ENCODE peak calls at places on chromosomes 16 and 17, in five cellular contexts. H is HepG2, Z is H1, X is K562, N is GM12878. I is an unnamed sample.

GRCh38 chr17:38892620-38893019 is 22.8 kb downstream of the LASP1 start:
- DNase-seq in H (no peak), Z (no peak), X (no peak), N (no peak), I (no peak)

GRCh38 chr17:17151055-17151454 is 55.1 kb downstream of the PLD6 start:
- DNase-seq in H (no peak), Z (no peak), X (no peak), N (no peak), I (no peak)

GRCh38 chr17:82120148-82120547 is 22.1 kb upstream of the FASN start:
- DNase-seq in H (no peak), Z (no peak), X (no peak), N (no peak), I (no peak)

GRCh38 chr17:75662511-75662910 is 4.4 kb downstream of the RECQL5 start:
- DNase-seq in H (no peak), Z (no peak), X (no peak), N (no peak), I (no peak)

GRCh38 chr17:26809033-26809432 is 484.9 kb upstream of the WSB1 start:
- DNase-seq in H (no peak), Z (no peak), X (no peak), N (peak; percentile 9), I (no peak)

GRCh38 chr17:54727624-54728023 is 173.0 kb upstream of the TOM1L1 start:
- DNase-seq in H (no peak), Z (no peak), X (no peak), N (no peak), I (no peak)

GRCh38 chr16:10937068-10937859 is 5.0 kb downstream of the DEXI start:
- DNase-seq in H (no peak), Z (no peak), X (no peak), N (no peak), I (no peak)

GRCh38 chr16:28304214-28304613 is 11.9 kb downstream of the SBK1 start:
- DNase-seq in H (peak; percentile 48), Z (peak; percentile 75), X (peak; percentile 77), N (no peak), I (no peak)

GRCh38 chr17:76027159-76027839 is at the start of gene EVPL:
- DNase-seq in H (peak; percentile 79), Z (no peak), X (no peak), N (no peak), I (no peak)

GRCh38 chr16:85782476-85782875 is 16.9 kb downstream of the EMC8 start:
- DNase-seq in H (no peak), Z (no peak), X (no peak), N (no peak), I (no peak)

GRCh38 chr16:379183-379960 is 2.4 kb downstream of the PGAP6 start:
- DNase-seq in H (no peak), Z (peak; percentile 84), X (no peak), N (no peak), I (no peak)

GRCh38 chr16:66608241-66609138 is 4.0 kb downstream of the CMTM3 start:
- DNase-seq in H (peak; percentile 93), Z (peak; percentile 96), X (peak; percentile 84), N (no peak), I (peak; percentile 93)

GRCh38 chr16:58389724-58390123 is 2.5 kb upstream of the GINS3 start:
- DNase-seq in H (no peak), Z (no peak), X (no peak), N (no peak), I (no peak)

GRCh38 chr16:49510141-49510540 is 136.5 kb downstream of the C16orf78 start:
- DNase-seq in H (no peak), Z (no peak), X (no peak), N (no peak), I (no peak)

GRCh38 chr16:15608398-15609285 is 34.3 kb downstream of the MARF1 start:
- DNase-seq in H (peak; percentile 90), Z (no peak), X (no peak), N (no peak), I (no peak)

GRCh38 chr16:84976644-84977400 is 34.5 kb downstream of the ZDHHC7 start:
- DNase-seq in H (peak; percentile 97), Z (no peak), X (no peak), N (no peak), I (no peak)

GRCh38 chr17:82020874-82021727 is 1.6 kb downstream of the CENPX start:
- DNase-seq in H (peak; percentile 86), Z (no peak), X (no peak), N (no peak), I (no peak)

GRCh38 chr17:78525511-78526160 is 51.6 kb downstream of the DNAH17 start:
- DNase-seq in H (no peak), Z (no peak), X (no peak), N (no peak), I (no peak)

GRCh38 chr17:74853048-74853397 is 6.7 kb downstream of the GRIN2C start:
- DNase-seq in H (no peak), Z (no peak), X (no peak), N (no peak), I (no peak)

GRCh38 chr16:87129771-87130170 is 187.4 kb downstream of the C16orf95 start:
- DNase-seq in H (no peak), Z (no peak), X (no peak), N (no peak), I (no peak)

GRCh38 chr17:50501054-50501453 is 7.2 kb upstream of the MYCBPAP start:
- DNase-seq in H (peak; percentile 73), Z (no peak), X (peak; percentile 41), N (no peak), I (no peak)

GRCh38 chr17:31696184-31696602 is 162.9 kb downstream of the COPRS start:
- DNase-seq in H (peak; percentile 50), Z (peak; percentile 49), X (no peak), N (no peak), I (no peak)
- TF ChIP-seq TAF1 in H (no peak), Z (no peak), X (no peak), N (no peak), I (no peak)

GRCh38 chr17:49403514-49404289 is 11.0 kb downstream of the PHB1 start:
- DNase-seq in H (no peak), Z (no peak), X (no peak), N (no peak), I (no peak)
- TF ChIP-seq TAF1 in H (no peak), Z (no peak), X (no peak), N (no peak), I (no peak)

GRCh38 chr16:6012716-6013115 is 915.1 kb upstream of the EEF2KMT start:
- DNase-seq in H (no peak), Z (no peak), X (no peak), N (no peak), I (no peak)
- TF ChIP-seq TAF1 in H (no peak), Z (no peak), X (no peak), N (no peak), I (no peak)

DNA sequence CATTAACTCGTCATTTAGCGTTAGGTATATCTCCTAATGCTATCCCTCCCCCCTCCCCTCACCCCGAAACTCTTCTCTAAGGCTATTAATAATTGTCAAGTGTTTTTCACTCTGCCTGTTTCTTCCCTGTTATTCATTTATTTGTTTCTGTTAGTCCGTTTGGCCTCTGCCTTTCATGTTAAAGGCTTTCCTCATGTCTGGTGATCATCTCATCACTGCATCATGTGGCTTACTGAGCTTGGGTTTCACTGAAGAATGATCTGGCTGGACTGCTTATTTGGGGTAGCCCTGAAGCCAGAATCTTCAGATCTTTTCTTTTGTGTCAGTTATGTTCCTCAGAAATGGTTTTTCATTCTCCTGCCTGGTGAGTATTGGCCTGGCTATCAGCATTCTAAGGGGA is 9.5 kb downstream of the UTP4 start:
- DNase-seq in H (no peak), Z (no peak), X (no peak), N (no peak), I (no peak)
- TF ChIP-seq TAF1 in H (no peak), Z (no peak), X (no peak), N (no peak), I (no peak)

GRCh38 chr17:42275527-42276358 is 448 bp downstream of the STAT5B start:
- DNase-seq in H (no peak), Z (peak; percentile 63), X (peak; percentile 49), N (no peak), I (peak; percentile 31)
- TF ChIP-seq TAF1 in H (no peak), Z (peak; percentile 49), X (peak; percentile 80), N (no peak), I (peak; percentile 19)

GRCh38 chr17:65896889-65897288 is 295.0 kb downstream of the CEP112 start:
- DNase-seq in H (no peak), Z (no peak), X (no peak), N (no peak), I (no peak)
- TF ChIP-seq TAF1 in H (no peak), Z (no peak), X (no peak), N (no peak), I (no peak)

I was measured in GM12891.